ENCODE peak calls at places on chromosomes 3 and 15, in six cellular contexts. A, K, S, F, M and C are unnamed samples.

GRCh38 chr3:44862221-44862637 is 517 bp downstream of the TMEM42 start:
- DNase-seq in F (peak), M (no peak), S (no peak), K (no peak), A (no peak), C (no peak)

GRCh38 chr3:10594915-10595314 is 89.5 kb upstream of the ATP2B2 start:
- DNase-seq in M (no peak), A (peak), F (peak), S (no peak), K (peak), C (peak)

GRCh38 chr3:98185180-98185579 is 18.7 kb downstream of the OR5H15 start:
- DNase-seq in A (no peak), K (peak), M (no peak), S (no peak), F (no peak), C (no peak)

GRCh38 chr3:12005951-12006625 is 1.9 kb downstream of the SYN2 start:
- DNase-seq in K (no peak), S (no peak), M (no peak), A (no peak), F (no peak), C (no peak)

GRCh38 chr15:70133296-70133695 is 35.6 kb upstream of the TLE3 start:
- DNase-seq in M (no peak), K (no peak), A (no peak), S (no peak), F (no peak), C (no peak)

GRCh38 chr15:92565351-92566125 is 90.0 kb downstream of the FAM174B start:
- DNase-seq in K (no peak), M (peak), A (no peak), F (no peak), S (no peak), C (no peak)

GRCh38 chr15:85763157-85763556 is 31.6 kb downstream of the KLHL25 start:
- DNase-seq in F (no peak), K (no peak), M (no peak), A (no peak), S (no peak), C (no peak)

GRCh38 chr15:89197503-89197971 is 23.8 kb downstream of the RLBP1 start:
- DNase-seq in K (peak), S (no peak), F (peak), M (no peak), A (no peak), C (no peak)

GRCh38 chr3:159238646-159239045 is 436.8 kb downstream of the MFSD1 start:
- DNase-seq in M (no peak), S (no peak), K (no peak), F (no peak), A (no peak), C (no peak)

GRCh38 chr15:31265871-31266711 is 60.5 kb upstream of the KLF13 start:
- DNase-seq in M (peak), S (peak), F (no peak), K (peak), A (peak), C (no peak)

GRCh38 chr3:188241883-188242282 is 87.9 kb downstream of the LPP start:
- DNase-seq in K (no peak), F (no peak), M (no peak), S (no peak), A (no peak), C (no peak)

GRCh38 chr15:84387086-84387485 is 151.5 kb downstream of the GOLGA6L4 start:
- DNase-seq in M (no peak), A (no peak), S (no peak), F (no peak), K (peak), C (no peak)

GRCh38 chr15:57859130-57859685 is 152.7 kb downstream of the POLR2M start:
- DNase-seq in K (no peak), F (no peak), S (no peak), A (no peak), M (no peak), C (no peak)

GRCh38 chr15:64596701-64597468 is 136.5 kb downstream of the ZNF609 start:
- DNase-seq in A (peak), M (no peak), K (peak), F (no peak), S (peak), C (no peak)

GRCh38 chr3:187247398-187247797 is 44.1 kb downstream of the MASP1 start:
- DNase-seq in A (no peak), K (no peak), S (no peak), M (no peak), F (no peak), C (no peak)

GRCh38 chr3:43733459-43734384 is 43.0 kb downstream of the ABHD5 start:
- DNase-seq in K (peak), F (no peak), A (no peak), S (no peak), M (no peak), C (no peak)

GRCh38 chr3:128794788-128795649 is 69.0 kb downstream of the RAB7A start:
- DNase-seq in F (peak), M (no peak), K (peak), A (peak), S (peak), C (peak)

GRCh38 chr3:11478167-11478566 is 165.5 kb downstream of the VGLL4 start:
- DNase-seq in S (no peak), M (no peak), A (no peak), K (no peak), F (no peak), C (no peak)

GRCh38 chr15:65056868-65057548 is 10.8 kb downstream of the RASL12 start:
- DNase-seq in K (no peak), A (no peak), M (no peak), S (no peak), F (peak), C (no peak)

GRCh38 chr3:4401441-4401840 is 65.6 kb downstream of the SUMF1 start:
- DNase-seq in K (no peak), S (no peak), F (no peak), M (no peak), A (no peak), C (no peak)

GRCh38 chr15:57655087-57655486 is 51.4 kb upstream of the POLR2M start:
- DNase-seq in K (no peak), F (no peak), M (no peak), S (no peak), A (no peak), C (no peak)

GRCh38 chr15:89494941-89495637 is 1.3 kb downstream of the RHCG start:
- DNase-seq in A (no peak), S (no peak), K (peak), F (peak), M (peak), C (peak)

GRCh38 chr15:70376929-70377691 is 279.4 kb upstream of the TLE3 start:
- DNase-seq in M (peak), F (no peak), K (peak), A (no peak), S (no peak), C (peak)

GRCh38 chr3:127212711-127213110 is 19.8 kb downstream of the PRR23E start:
- DNase-seq in S (no peak), F (no peak), K (no peak), A (no peak), M (no peak), C (no peak)

GRCh38 chr3:41076399-41076798 is 122.9 kb upstream of the CTNNB1 start:
- DNase-seq in F (no peak), K (peak), M (no peak), S (no peak), A (no peak), C (no peak)

GRCh38 chr3:167198949-167199348 is 181.1 kb downstream of the ZBBX start:
- DNase-seq in K (no peak), F (no peak), S (no peak), M (no peak), A (no peak), C (no peak)

GRCh38 chr3:166582231-166582630 is 745.0 kb upstream of the BCHE start:
- DNase-seq in S (no peak), K (no peak), A (no peak), M (no peak), F (no peak), C (no peak)

GRCh38 chr15:97961067-97961954 is 808 bp downstream of the ARRDC4 start:
- DNase-seq in F (peak), A (peak), M (no peak), K (peak), S (no peak), C (peak)

GRCh38 chr3:64900916-64901903 is 213.4 kb upstream of the ADAMTS9 start:
- DNase-seq in S (no peak), F (no peak), M (no peak), K (no peak), A (no peak), C (no peak)

GRCh38 chr3:65596511-65597224 is 442.1 kb downstream of the MAGI1 start:
- DNase-seq in F (no peak), K (no peak), M (no peak), A (no peak), S (no peak), C (no peak)

GRCh38 chr3:37458162-37458895 is 283.9 kb upstream of the LRRFIP2 start:
- DNase-seq in A (no peak), K (peak), M (no peak), S (no peak), F (no peak), C (no peak)

DNA sequence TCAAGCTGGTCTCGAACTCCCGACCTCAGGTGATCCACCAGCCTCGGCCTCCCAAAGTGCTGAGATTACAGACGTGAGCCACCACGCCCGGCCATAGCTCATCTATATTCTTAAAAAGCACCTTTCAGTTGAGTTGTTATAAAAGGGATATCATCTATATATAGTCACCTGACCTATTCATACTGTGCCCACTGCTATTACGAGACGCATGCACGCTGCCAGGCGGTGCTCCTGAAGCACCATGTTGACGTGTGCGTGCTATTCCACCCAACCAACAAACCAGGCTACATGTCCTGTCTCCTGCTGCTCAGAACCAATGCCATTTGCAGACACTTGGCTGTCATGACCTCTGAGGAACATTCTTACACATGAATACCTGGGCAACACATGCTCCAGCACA is 17.6 kb downstream of the CYFIP1 start:
- DNase-seq in S (no peak), A (no peak), F (no peak), K (no peak), M (no peak), C (no peak)
- H3K27ac ChIP-seq in S (no peak), A (no peak), F (no peak), K (no peak), M (peak), C (no peak)

DNA sequence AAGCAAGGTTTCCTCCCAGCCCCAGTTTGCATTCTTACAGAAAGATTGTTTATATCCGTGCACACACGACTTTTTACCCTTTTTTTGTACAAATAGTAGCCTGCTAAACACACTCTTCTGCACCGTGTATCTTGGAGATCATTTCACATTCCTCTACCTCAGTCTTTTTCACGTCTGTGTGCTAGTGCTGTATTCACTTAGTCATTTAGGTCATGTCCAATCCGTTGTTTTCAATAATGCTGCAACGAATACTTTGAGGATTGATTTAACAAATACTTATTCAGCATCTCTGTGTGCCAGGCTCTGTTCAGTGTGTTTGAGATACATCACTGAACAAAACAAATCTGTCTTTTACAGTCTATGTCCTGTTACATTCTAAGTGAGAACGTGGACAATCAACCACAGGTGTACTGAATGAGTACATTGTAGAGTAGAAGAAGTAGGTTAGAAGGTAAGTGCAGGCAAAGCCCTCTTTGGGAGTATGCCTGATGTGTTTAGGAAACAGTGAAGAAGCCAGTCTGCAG is 917 bp downstream of the JMJD7 start:
- DNase-seq in A (no peak), K (no peak), S (no peak), F (peak), M (no peak), C (no peak)
- H3K27ac ChIP-seq in A (peak), K (no peak), S (peak), F (no peak), M (peak), C (no peak)

DNA sequence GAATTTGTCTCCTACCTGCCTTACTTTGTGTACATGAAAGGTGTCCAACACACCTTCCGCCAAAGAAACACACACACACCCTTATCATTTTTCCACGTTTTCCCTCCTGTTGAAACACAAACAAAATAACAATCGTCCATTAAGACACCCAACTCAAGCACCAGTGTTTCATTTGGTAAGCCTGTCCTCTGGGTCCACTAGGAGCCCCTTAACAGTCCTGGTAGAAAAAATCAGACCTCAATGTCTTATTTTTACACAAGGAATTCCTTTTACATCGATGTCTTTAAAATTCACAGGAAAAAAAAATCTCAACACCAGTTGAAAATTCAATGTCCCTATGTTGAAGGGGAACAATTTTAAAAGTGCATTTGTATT is 4.0 kb downstream of the HES1 start:
- DNase-seq in M (no peak), F (peak), K (no peak), A (no peak), S (no peak), C (no peak)
- H3K27ac ChIP-seq in M (peak), F (peak), K (peak), A (peak), S (no peak), C (peak)

DNA sequence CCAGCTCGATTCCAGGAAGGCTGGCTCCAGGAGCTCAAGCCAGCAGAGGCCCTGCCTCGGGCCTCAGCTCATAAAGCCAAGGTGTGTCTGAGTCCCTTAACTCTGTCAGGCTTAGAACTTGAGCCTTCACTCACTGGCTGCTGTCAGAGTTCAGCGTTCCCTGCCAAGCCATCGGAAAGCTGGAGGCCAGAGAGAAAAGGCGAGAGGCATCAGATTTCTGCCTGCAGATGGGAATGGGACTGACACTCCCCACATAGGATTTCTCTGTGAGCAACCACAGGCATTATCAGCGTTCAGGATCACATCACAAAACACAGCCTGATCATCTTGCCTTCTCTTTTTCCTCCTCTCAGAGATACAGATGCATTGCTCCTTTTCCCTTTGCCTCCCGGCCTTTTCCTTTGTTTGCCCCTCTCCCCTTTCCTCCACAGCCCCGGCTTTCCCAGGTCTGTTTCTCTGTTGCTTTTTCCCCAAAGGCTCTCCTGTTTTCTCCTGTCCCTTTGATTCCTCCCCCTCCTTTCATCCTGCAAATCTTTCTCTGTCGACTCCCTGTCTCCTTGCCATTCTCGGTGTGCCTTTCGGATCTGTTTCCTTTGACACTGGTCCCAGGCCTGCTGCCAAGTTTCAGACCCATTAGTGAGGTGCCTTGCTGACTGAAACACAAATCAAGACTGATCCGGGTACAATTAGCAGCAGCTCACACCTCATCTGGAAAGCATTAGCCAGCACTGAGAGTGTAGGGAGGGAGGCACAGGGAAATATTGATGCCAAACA is 44.5 kb upstream of the BOC start:
- DNase-seq in A (no peak), S (no peak), F (peak), K (peak), M (no peak), C (no peak)
- H3K27ac ChIP-seq in A (no peak), S (no peak), F (no peak), K (peak), M (peak), C (no peak)

DNA sequence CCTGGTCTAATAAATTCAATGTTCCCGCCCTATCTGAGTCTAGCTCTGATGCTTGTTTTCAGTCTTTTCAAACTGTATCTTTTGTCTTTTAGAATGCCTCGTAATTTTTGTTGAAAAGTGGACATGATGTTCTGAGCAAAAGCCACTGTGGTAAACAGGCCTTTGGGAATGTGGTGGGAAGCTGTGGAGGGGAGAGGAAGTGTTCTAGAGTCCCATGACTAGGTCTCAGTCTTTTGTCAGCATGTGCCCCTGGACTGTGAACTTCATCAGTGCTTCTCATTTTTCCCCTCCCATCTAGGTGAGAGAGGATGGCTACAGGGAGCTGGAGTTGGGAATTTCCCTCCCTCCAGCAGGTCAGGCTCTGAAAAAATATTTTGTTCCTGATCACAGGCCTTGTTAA is 33.7 kb downstream of the SUSD5 start:
- DNase-seq in A (no peak), F (no peak), S (no peak), K (no peak), M (no peak), C (no peak)
- H3K27ac ChIP-seq in A (no peak), F (no peak), S (no peak), K (no peak), M (no peak), C (no peak)

GRCh38 chr3:59017617-59017984 is 32.2 kb downstream of the CFAP20DC start:
- DNase-seq in M (no peak), A (no peak), S (no peak), F (no peak), K (no peak), C (no peak)
- H3K27ac ChIP-seq in M (no peak), A (no peak), S (no peak), F (no peak), K (no peak), C (no peak)

DNA sequence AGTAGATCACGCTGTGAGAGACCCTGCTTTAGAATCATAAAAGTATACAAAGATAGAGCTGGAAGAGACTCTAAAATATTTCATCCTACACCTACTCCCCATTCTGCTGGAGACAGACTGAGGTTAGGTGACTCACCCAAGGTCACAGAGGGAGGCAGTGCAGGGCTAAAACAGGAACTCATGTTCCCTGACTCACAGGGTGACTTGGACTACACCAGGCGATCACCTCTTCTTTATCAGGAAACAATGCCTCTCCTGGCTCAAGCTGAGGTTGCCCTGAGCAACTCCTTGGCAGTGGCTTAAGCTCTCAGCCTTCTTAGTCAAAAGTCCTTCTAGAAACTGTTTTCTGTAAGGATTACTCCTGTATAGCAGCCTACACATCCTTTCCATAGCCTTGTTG is 26.4 kb upstream of the TNFAIP8L3 start:
- DNase-seq in F (peak), K (no peak), A (no peak), M (no peak), S (no peak), C (peak)
- H3K27ac ChIP-seq in F (no peak), K (no peak), A (no peak), M (no peak), S (no peak), C (no peak)